ENCODE peak calls at places on chromosomes 5 and 9, in five cellular contexts. One of them, this sample, is unnamed.

GRCh38 chr5:55601209-55601618 is 66.5 kb upstream of the PLPP1 start:
- DNase-seq in RWPE1: peak
- DNase-seq in nucleus accumbens: peak
- DNase-seq in T-helper 2 cell: no peak
- DNase-seq in NB4: no peak
- DNase-seq in this sample: no peak

GRCh38 chr5:94228791-94229190 is 389.6 kb downstream of the KIAA0825 start:
- DNase-seq in RWPE1: no peak
- DNase-seq in NB4: no peak
- DNase-seq in T-helper 2 cell: no peak
- DNase-seq in nucleus accumbens: no peak
- DNase-seq in this sample: no peak

GRCh38 chr9:91711755-91712591 is 238.1 kb downstream of the ROR2 start:
- DNase-seq in NB4: peak
- DNase-seq in T-helper 2 cell: no peak
- DNase-seq in RWPE1: no peak
- DNase-seq in nucleus accumbens: no peak
- DNase-seq in this sample: peak

GRCh38 chr5:179393078-179393477 is 47.8 kb upstream of the ADAMTS2 start:
- DNase-seq in nucleus accumbens: no peak
- DNase-seq in T-helper 2 cell: no peak
- DNase-seq in RWPE1: peak
- DNase-seq in NB4: peak
- DNase-seq in this sample: no peak

GRCh38 chr5:160467555-160468418 is 46.1 kb downstream of the PTTG1 start:
- DNase-seq in RWPE1: no peak
- DNase-seq in T-helper 2 cell: peak
- DNase-seq in nucleus accumbens: no peak
- DNase-seq in NB4: peak
- DNase-seq in this sample: peak

GRCh38 chr5:180129291-180130190 is 58.0 kb upstream of the RNF130 start:
- DNase-seq in RWPE1: no peak
- DNase-seq in T-helper 2 cell: no peak
- DNase-seq in NB4: no peak
- DNase-seq in nucleus accumbens: no peak
- DNase-seq in this sample: no peak

GRCh38 chr9:77848897-77849296 is 182.7 kb downstream of the GNAQ start:
- DNase-seq in T-helper 2 cell: no peak
- DNase-seq in NB4: peak
- DNase-seq in RWPE1: peak
- DNase-seq in nucleus accumbens: no peak
- DNase-seq in this sample: no peak

GRCh38 chr5:109630109-109630508 is 59.6 kb upstream of the MAN2A1 start:
- DNase-seq in T-helper 2 cell: no peak
- DNase-seq in NB4: no peak
- DNase-seq in RWPE1: no peak
- DNase-seq in nucleus accumbens: no peak
- DNase-seq in this sample: no peak

GRCh38 chr5:99032234-99033013 is 103.6 kb upstream of the CHD1 start:
- DNase-seq in T-helper 2 cell: no peak
- DNase-seq in NB4: peak
- DNase-seq in nucleus accumbens: peak
- DNase-seq in RWPE1: peak
- DNase-seq in this sample: no peak

GRCh38 chr9:126624453-126624872 is 10.7 kb downstream of the LMX1B start:
- DNase-seq in NB4: no peak
- DNase-seq in T-helper 2 cell: no peak
- DNase-seq in RWPE1: no peak
- DNase-seq in nucleus accumbens: no peak
- DNase-seq in this sample: no peak

GRCh38 chr5:157479166-157479565 is 19.2 kb downstream of the NIPAL4 start:
- DNase-seq in nucleus accumbens: no peak
- DNase-seq in NB4: no peak
- DNase-seq in RWPE1: no peak
- DNase-seq in T-helper 2 cell: no peak
- DNase-seq in this sample: no peak

GRCh38 chr5:115857621-115858349 is 16.1 kb downstream of the AP3S1 start:
- DNase-seq in RWPE1: peak
- DNase-seq in NB4: no peak
- DNase-seq in T-helper 2 cell: no peak
- DNase-seq in nucleus accumbens: no peak
- DNase-seq in this sample: no peak

GRCh38 chr9:115786321-115786720 is 367.3 kb upstream of the PAPPA start:
- DNase-seq in nucleus accumbens: no peak
- DNase-seq in RWPE1: no peak
- DNase-seq in NB4: no peak
- DNase-seq in T-helper 2 cell: no peak
- DNase-seq in this sample: no peak

GRCh38 chr9:120715331-120715924 is 1.2 kb upstream of the MEGF9 start:
- DNase-seq in RWPE1: no peak
- DNase-seq in nucleus accumbens: no peak
- DNase-seq in T-helper 2 cell: no peak
- DNase-seq in NB4: no peak
- DNase-seq in this sample: no peak

This sample was measured in T-cell.